ENCODE peak calls at places on chromosome 2, in eight cellular contexts. R is heart right ventricle, P is cardiac fibroblast, U is HepG2, Q is ascending aorta, S is dorsolateral prefrontal cortex, Z is fibroblast of pulmonary artery, V is sigmoid colon. H is an unnamed sample.

GRCh38 chr2:164595031-164595430 is 26.3 kb downstream of the GRB14 start:
- DNase-seq in R (no peak), P (peak), U (no peak), Q (no peak), S (no peak), Z (no peak), V (no peak), H (no peak)

GRCh38 chr2:165969227-165969626 is 15.7 kb upstream of the TTC21B start:
- DNase-seq in R (no peak), P (peak), U (no peak), Q (no peak), S (no peak), Z (peak), V (no peak), H (no peak)

GRCh38 chr2:3527886-3528785 is 8.8 kb upstream of the ADI1 start:
- DNase-seq in R (no peak), P (no peak), U (no peak), Q (no peak), S (no peak), Z (no peak), V (no peak), H (no peak)

GRCh38 chr2:24489465-24489864 is 1.6 kb upstream of the NCOA1 start:
- DNase-seq in R (no peak), P (no peak), U (no peak), Q (no peak), S (no peak), Z (no peak), V (no peak), H (no peak)

GRCh38 chr2:233424028-233424951 is 70.0 kb downstream of the DGKD start:
- DNase-seq in R (peak), P (no peak), U (no peak), Q (peak), S (no peak), Z (peak), V (no peak), H (no peak)

GRCh38 chr2:151525872-151526271 is 116.2 kb downstream of the RIF1 start:
- DNase-seq in R (no peak), P (no peak), U (no peak), Q (no peak), S (no peak), Z (no peak), V (no peak), H (no peak)

GRCh38 chr2:136067465-136067864 is 50.5 kb downstream of the CXCR4 start:
- DNase-seq in R (no peak), P (no peak), U (no peak), Q (no peak), S (no peak), Z (no peak), V (no peak), H (no peak)

GRCh38 chr2:195471807-195472206 is 185.2 kb upstream of the SLC39A10 start:
- DNase-seq in R (no peak), P (no peak), U (no peak), Q (no peak), S (no peak), Z (no peak), V (no peak), H (no peak)

GRCh38 chr2:19947184-19947940 is 42.5 kb downstream of the WDR35 start:
- DNase-seq in R (no peak), P (no peak), U (no peak), Q (no peak), S (no peak), Z (no peak), V (no peak), H (no peak)

GRCh38 chr2:121480826-121481225 is 49.9 kb upstream of the RNU4ATAC start:
- DNase-seq in R (peak), P (peak), U (no peak), Q (no peak), S (no peak), Z (peak), V (peak), H (peak)

GRCh38 chr2:62313433-62314227 is 117.7 kb downstream of the B3GNT2 start:
- DNase-seq in R (no peak), P (no peak), U (no peak), Q (no peak), S (no peak), Z (no peak), V (no peak), H (no peak)

GRCh38 chr2:77507657-77508056 is 14.5 kb downstream of the LRRTM4 start:
- DNase-seq in R (no peak), P (no peak), U (no peak), Q (no peak), S (no peak), Z (no peak), V (no peak), H (no peak)

GRCh38 chr2:240878341-240878936 is 9.8 kb downstream of the AGXT start:
- DNase-seq in R (no peak), P (no peak), U (no peak), Q (no peak), S (no peak), Z (no peak), V (no peak), H (no peak)

GRCh38 chr2:240884745-240885144 is 11.2 kb downstream of the MAB21L4 start:
- DNase-seq in R (no peak), P (no peak), U (no peak), Q (no peak), S (no peak), Z (no peak), V (no peak), H (no peak)

GRCh38 chr2:240879105-240879504 is 10.5 kb downstream of the AGXT start:
- DNase-seq in R (no peak), P (no peak), U (no peak), Q (no peak), S (no peak), Z (no peak), V (no peak), H (no peak)

GRCh38 chr2:240884221-240884620 is 11.7 kb downstream of the MAB21L4 start:
- DNase-seq in R (no peak), P (no peak), U (no peak), Q (no peak), S (no peak), Z (no peak), V (no peak), H (no peak)

DNA sequence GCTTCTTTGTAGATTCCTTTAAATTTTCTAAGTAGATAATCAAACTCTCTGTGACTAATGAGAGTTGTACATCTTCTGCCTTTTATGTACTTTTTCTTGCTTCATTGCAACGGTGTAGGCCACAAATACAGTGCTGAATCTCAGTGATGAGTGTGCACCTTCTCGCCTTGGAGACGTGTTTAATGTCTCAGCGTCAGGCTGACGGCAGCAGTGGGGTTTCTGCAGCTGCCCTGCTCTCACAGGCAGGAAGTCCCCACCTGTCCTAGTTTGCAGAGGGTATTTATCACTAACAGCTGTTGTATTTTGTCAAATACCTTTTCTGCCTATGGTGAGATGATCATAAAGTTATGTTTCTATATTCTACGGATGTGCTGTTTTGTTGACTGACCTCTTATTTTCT is 13.3 kb downstream of the AGXT start:
- DNase-seq in R (no peak), P (no peak), U (no peak), Q (no peak), S (no peak), Z (no peak), V (no peak), H (no peak)
- H3K4me3 ChIP-seq in R (no peak), P (no peak), U (no peak), Q (no peak), S (no peak), Z (no peak), V (no peak), H (no peak)

GRCh38 chr2:73700111-73700510 is 37.0 kb downstream of the TPRKB start:
- DNase-seq in R (no peak), P (no peak), U (no peak), Q (no peak), S (peak), Z (no peak), V (no peak), H (no peak)
- TF ChIP-seq CTCF in R (no peak), P (no peak), U (no peak), Q (no peak), S (no peak), Z (no peak), V (no peak), H (no peak)

GRCh38 chr2:230413465-230413864 is 2.5 kb upstream of the SP100 start:
- DNase-seq in R (no peak), P (no peak), U (peak), Q (no peak), S (no peak), Z (no peak), V (no peak), H (no peak)
- H3K4me3 ChIP-seq in R (no peak), P (no peak), U (no peak), Q (no peak), S (no peak), Z (no peak), V (no peak), H (no peak)

GRCh38 chr2:9113262-9113661 is 93.3 kb upstream of the ASAP2 start:
- DNase-seq in R (no peak), P (no peak), U (no peak), Q (no peak), S (no peak), Z (no peak), V (no peak), H (no peak)

GRCh38 chr2:9112079-9112721 is 94.4 kb upstream of the ASAP2 start:
- DNase-seq in R (no peak), P (peak), U (no peak), Q (peak), S (peak), Z (peak), V (peak), H (peak)

GRCh38 chr2:9110346-9110884 is 96.2 kb upstream of the ASAP2 start:
- DNase-seq in R (no peak), P (no peak), U (no peak), Q (no peak), S (no peak), Z (no peak), V (no peak), H (no peak)

GRCh38 chr2:9109871-9110270 is 96.7 kb upstream of the ASAP2 start:
- DNase-seq in R (no peak), P (no peak), U (no peak), Q (no peak), S (no peak), Z (no peak), V (no peak), H (no peak)

DNA sequence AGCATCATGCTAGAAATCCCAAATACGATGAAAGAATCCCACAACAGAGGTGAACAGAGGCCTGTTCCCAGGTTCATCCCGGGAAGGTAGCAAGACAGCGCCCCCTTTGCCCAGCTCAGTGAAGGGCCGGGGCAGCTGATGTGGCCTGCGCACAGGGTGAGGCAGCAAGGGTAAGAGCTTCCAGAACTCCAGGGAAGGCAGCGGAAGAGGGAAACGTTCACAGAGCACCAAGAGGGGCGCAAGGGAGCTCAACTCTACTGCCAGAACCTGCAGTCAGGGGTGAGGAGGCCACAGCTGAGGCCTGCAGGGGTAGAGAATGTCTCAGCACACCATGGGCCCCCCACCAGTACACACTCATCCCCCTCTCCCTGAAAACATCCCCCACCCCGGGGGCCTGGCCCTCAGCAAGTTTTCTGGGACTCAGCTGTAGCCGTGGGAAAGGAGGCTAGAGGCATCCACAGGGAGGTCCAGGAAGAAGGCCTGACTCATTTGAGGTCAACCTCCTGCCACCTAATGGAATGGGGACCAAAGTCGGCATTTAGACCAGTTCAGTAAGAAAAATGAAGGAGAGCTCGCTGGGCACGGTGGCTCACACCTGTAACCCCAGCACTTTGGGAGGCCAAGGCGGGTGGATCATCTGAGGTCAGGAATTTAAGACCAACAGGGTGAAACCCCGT is 95.6 kb upstream of the ASAP2 start:
- DNase-seq in R (no peak), P (peak), U (no peak), Q (no peak), S (no peak), Z (no peak), V (no peak), H (no peak)
- TF ChIP-seq CTCF in R (no peak), P (peak), U (peak), Q (peak), S (no peak), Z (peak), V (no peak), H (peak)

GRCh38 chr2:1626271-1626681 is 118.0 kb downstream of the PXDN start:
- DNase-seq in R (no peak), P (peak), U (no peak), Q (no peak), S (no peak), Z (no peak), V (peak), H (no peak)
- H3K4me3 ChIP-seq in R (no peak), P (no peak), U (no peak), Q (no peak), S (no peak), Z (no peak), V (no peak), H (no peak)

H was measured in astrocyte of the cerebellum.